ENCODE peak calls at places on chromosomes 4 and X, in five cellular contexts. A is body of pancreas; O is foreskin keratinocyte; L is stimulated activated naive CD8-positive, alpha-beta T cell treated with anti-CD3 and anti-CD28 coated beads, Interleukin-15, amount 100 ng/mL, for 72 hours; C is T-helper 17 cell. U is an unnamed sample.

GRCh38 chrX:71118985-71119535 is 664 bp downstream of the MED12 start:
- ATAC-seq in A (peak), O (peak), L (peak), C (peak), U (peak)

GRCh38 chr4:83906561-83906960 is 370.7 kb downstream of the GPAT3 start:
- ATAC-seq in A (no peak), O (no peak), L (no peak), C (no peak), U (no peak)

GRCh38 chr4:76342803-76343202 is 36.3 kb downstream of the STBD1 start:
- ATAC-seq in A (no peak), O (no peak), L (no peak), C (no peak), U (no peak)

GRCh38 chr4:24651266-24651665 is 66.9 kb upstream of the DHX15 start:
- ATAC-seq in A (no peak), O (peak), L (no peak), C (no peak), U (no peak)

GRCh38 chrX:12843668-12844279 is 23.1 kb upstream of the TLR7 start:
- ATAC-seq in A (no peak), O (no peak), L (peak), C (no peak), U (no peak)

GRCh38 chr4:13907255-13907751 is 279.8 kb upstream of the BOD1L1 start:
- ATAC-seq in A (peak), O (peak), L (no peak), C (no peak), U (peak)

GRCh38 chr4:119646347-119647071 is 17.9 kb upstream of the PDE5A start:
- ATAC-seq in A (peak), O (no peak), L (no peak), C (no peak), U (no peak)

GRCh38 chrX:110104078-110104477 is 101.2 kb downstream of the TMEM164 start:
- ATAC-seq in A (no peak), O (no peak), L (no peak), C (no peak), U (no peak)

GRCh38 chr4:142940614-142941013 is 94.5 kb upstream of the INPP4B start:
- ATAC-seq in A (peak), O (no peak), L (no peak), C (no peak), U (no peak)

GRCh38 chr4:23930750-23931488 is 41.1 kb upstream of the PPARGC1A start:
- ATAC-seq in A (peak), O (no peak), L (no peak), C (no peak), U (peak)

GRCh38 chr4:40559585-40560465 is 69.8 kb downstream of the RBM47 start:
- ATAC-seq in A (peak), O (no peak), L (peak), C (no peak), U (no peak)

GRCh38 chrX:111129949-111130348 is 34.0 kb downstream of the PAK3 start:
- ATAC-seq in A (no peak), O (no peak), L (peak), C (no peak), U (no peak)

GRCh38 chr4:168923526-168924194 is 86.4 kb downstream of the CBR4 start:
- ATAC-seq in A (peak), O (peak), L (peak), C (peak), U (peak)

GRCh38 chr4:120844528-120844921 is 78.0 kb downstream of the PRDM5 start:
- ATAC-seq in A (no peak), O (no peak), L (peak), C (no peak), U (no peak)

GRCh38 chrX:134929813-134930212 is 61.0 kb upstream of the SMIM10 start:
- ATAC-seq in A (no peak), O (no peak), L (peak), C (no peak), U (no peak)

GRCh38 chr4:142356797-142357196 is 489.3 kb downstream of the INPP4B start:
- ATAC-seq in A (no peak), O (no peak), L (peak), C (peak), U (no peak)

GRCh38 chrX:6257025-6257424 is 28.4 kb upstream of the NLGN4X start:
- ATAC-seq in A (no peak), O (no peak), L (no peak), C (no peak), U (no peak)

GRCh38 chr4:8547108-8547911 is 32.9 kb upstream of the GPR78 start:
- ATAC-seq in A (peak), O (peak), L (no peak), C (no peak), U (peak)

U was measured in esophagus mucosa.